ENCODE peak calls at places on chromosomes 5 and 9, in eight cellular contexts. C is CD4-positive, alpha-beta T cell; F is stimulated activated CD4-positive, alpha-beta T cell treated with anti-CD3 and anti-CD28 coated beads, Interleukin-12 subunit alpha, Interleukin-12 subunit beta, amount 100 ng/mL, for 4 hours; G is GM06990; O is heart left ventricle; Y is NCI-H510A; M is heart right ventricle; P is body of pancreas. E is an unnamed sample.

GRCh38 chr5:121189569-121190305 is 661.9 kb upstream of the FTMT start:
- DNase-seq in Y (no peak), P (no peak), M (no peak), C (no peak), F (no peak), G (no peak), O (no peak), E (peak; percentile 49)

GRCh38 chr9:100309992-100310391 is 42.8 kb downstream of the TEX10 start:
- DNase-seq in G (no peak), P (no peak), M (no peak), O (no peak), C (no peak), Y (no peak), F (no peak), E (peak; percentile 48)

GRCh38 chr9:121463026-121463827 is 36.4 kb downstream of the GGTA1 start:
- DNase-seq in F (no peak), Y (no peak), M (peak; percentile 73), O (peak; percentile 59), C (no peak), P (peak; percentile 25), G (no peak), E (peak; percentile 35)

GRCh38 chr5:173235499-173236394 is 741 bp upstream of the NKX2-5 start:
- DNase-seq in P (no peak), G (no peak), F (no peak), M (no peak), C (no peak), O (peak; percentile 64), Y (no peak), E (no peak)

GRCh38 chr5:134371834-134372340 is 518 bp downstream of the UBE2B start:
- DNase-seq in Y (no peak), F (peak; percentile 30), O (peak; percentile 74), P (peak; percentile 71), M (peak; percentile 71), G (no peak), C (peak; percentile 29), E (peak; percentile 54)

GRCh38 chr9:112120471-112120925 is 54.6 kb downstream of the SUSD1 start:
- DNase-seq in O (no peak), G (no peak), C (no peak), Y (no peak), M (no peak), F (no peak), P (no peak), E (peak; percentile 7)

GRCh38 chr9:129656795-129657390 is 8.6 kb upstream of the PRRX2 start:
- DNase-seq in Y (no peak), M (no peak), F (no peak), O (no peak), P (no peak), C (no peak), G (no peak), E (peak; percentile 92)

GRCh38 chr9:131335356-131335755 is 45.8 kb downstream of the PLPP7 start:
- DNase-seq in F (no peak), P (no peak), M (peak; percentile 3), G (no peak), C (no peak), O (no peak), Y (no peak), E (no peak)

GRCh38 chr5:133025804-133026663 is at the start of gene ZCCHC10:
- DNase-seq in M (peak; percentile 94), O (peak; percentile 95), Y (peak; percentile 80), G (peak; percentile 91), C (peak; percentile 87), F (peak; percentile 89), P (peak; percentile 85), E (peak; percentile 98)

GRCh38 chr9:135901036-135901758 is 6.1 kb downstream of the CAMSAP1 start:
- DNase-seq in F (no peak), C (no peak), G (no peak), Y (no peak), O (no peak), P (no peak), M (no peak), E (no peak)

GRCh38 chr5:143311428-143311827 is 92.1 kb downstream of the NR3C1 start:
- DNase-seq in G (no peak), O (no peak), P (no peak), M (no peak), Y (no peak), C (no peak), F (no peak), E (peak; percentile 86)

GRCh38 chr9:74331607-74332006 is 165.5 kb upstream of the RORB start:
- DNase-seq in P (no peak), O (no peak), M (no peak), G (no peak), C (no peak), F (no peak), Y (no peak), E (no peak)

GRCh38 chr9:127897194-127897692 is 2.2 kb downstream of the ST6GALNAC6 start:
- DNase-seq in M (peak; percentile 87), P (peak; percentile 77), F (no peak), C (no peak), G (peak; percentile 51), Y (no peak), O (peak; percentile 91), E (peak; percentile 86)

GRCh38 chr5:53335115-53335514 is 145.3 kb upstream of the FST start:
- DNase-seq in F (no peak), M (no peak), P (no peak), Y (no peak), C (no peak), O (no peak), G (no peak), E (peak; percentile 36)

E was measured in GM23248.